ENCODE peak calls at places on chromosomes 4 and X, in five cellular contexts. E, F, R, G and B are unnamed samples.

GRCh38 chr4:87465739-87466366 is 43.5 kb downstream of the NUDT9 start:
- DNase-seq in F (no peak), E (no peak), G (no peak), R (no peak), B (peak; percentile 64)

GRCh38 chrX:63735882-63736281 is 49.1 kb downstream of the ARHGEF9 start:
- DNase-seq in F (no peak), G (no peak), E (no peak), R (no peak), B (no peak)

GRCh38 chr4:186707996-186708395 is 15.7 kb downstream of the FAT1 start:
- DNase-seq in G (no peak), E (no peak), F (no peak), R (no peak), B (no peak)

GRCh38 chr4:81850701-81851100 is 379.0 kb upstream of the RASGEF1B start:
- DNase-seq in F (no peak), E (no peak), G (no peak), R (no peak), B (no peak)

GRCh38 chrX:132216806-132217202 is 2.4 kb downstream of the RAP2C start:
- DNase-seq in F (no peak), G (no peak), E (no peak), R (no peak), B (peak; percentile 27)

GRCh38 chr4:54233128-54233696 is 4.1 kb downstream of the PDGFRA start:
- DNase-seq in E (peak; percentile 42), R (no peak), G (peak; percentile 60), F (peak; percentile 74), B (peak; percentile 93)

GRCh38 chr4:134001057-134001456 is 200.5 kb downstream of the PABPC4L start:
- DNase-seq in F (no peak), G (no peak), E (no peak), R (no peak), B (peak; percentile 58)

GRCh38 chrX:154036513-154036912 is 16.8 kb upstream of the IRAK1 start:
- DNase-seq in G (no peak), R (no peak), E (no peak), F (no peak), B (no peak)

GRCh38 chr4:169147217-169147616 is 123.5 kb downstream of the SH3RF1 start:
- DNase-seq in G (no peak), E (no peak), R (no peak), F (no peak), B (peak; percentile 71)

GRCh38 chr4:113952452-113953029 is 26.9 kb downstream of the ARSJ start:
- DNase-seq in E (no peak), F (no peak), G (no peak), R (no peak), B (peak; percentile 74)

GRCh38 chr4:78075986-78076385 is 18.9 kb downstream of the FRAS1 start:
- DNase-seq in R (no peak), F (no peak), E (no peak), G (no peak), B (no peak)

GRCh38 chr4:184097240-184097619 is 120.4 kb downstream of the ENPP6 start:
- DNase-seq in E (no peak), R (no peak), F (peak; percentile 44), G (peak; percentile 24), B (no peak)

GRCh38 chr4:171812377-171813194 is 618 bp upstream of the GALNTL6 start:
- DNase-seq in F (no peak), R (no peak), E (no peak), G (no peak), B (no peak)

GRCh38 chr4:171162478-171162877 is 650.7 kb upstream of the GALNTL6 start:
- DNase-seq in F (no peak), E (no peak), R (no peak), G (no peak), B (no peak)

GRCh38 chr4:108626056-108626455 is 5.7 kb downstream of the RPL34 start:
- DNase-seq in R (no peak), F (no peak), G (no peak), E (no peak), B (no peak)

GRCh38 chr4:169254546-169254983 is 16.2 kb downstream of the SH3RF1 start:
- DNase-seq in E (no peak), F (peak; percentile 53), R (no peak), G (no peak), B (peak; percentile 79)

GRCh38 chr4:1797861-1798529 is 4.9 kb downstream of the FGFR3 start:
- DNase-seq in G (no peak), E (no peak), R (no peak), F (no peak), B (no peak)

GRCh38 chrX:131735127-131735526 is 191.3 kb downstream of the OR13H1 start:
- DNase-seq in E (no peak), F (no peak), R (no peak), G (no peak), B (no peak)

GRCh38 chr4:128768373-128768996 is 41.0 kb upstream of the JADE1 start:
- DNase-seq in R (no peak), G (no peak), F (no peak), E (no peak), B (no peak)

GRCh38 chr4:106246441-106246840 is 69.6 kb downstream of the TBCK start:
- DNase-seq in E (no peak), F (no peak), R (no peak), G (no peak), B (no peak)

GRCh38 chr4:1447676-1448588 is 41.7 kb upstream of the NKX1-1 start:
- DNase-seq in R (no peak), E (no peak), G (no peak), F (no peak), B (no peak)

GRCh38 chr4:76235915-76236314 is 15.6 kb upstream of the FAM47E start:
- DNase-seq in G (no peak), R (no peak), E (no peak), F (no peak), B (peak; percentile 88)

GRCh38 chrX:153631346-153631745 is 15.7 kb upstream of the DUSP9 start:
- DNase-seq in F (no peak), E (no peak), G (no peak), R (no peak), B (no peak)

GRCh38 chrX:13432776-13433605 is 113.1 kb upstream of the ATXN3L start:
- DNase-seq in R (no peak), G (no peak), F (no peak), E (no peak), B (no peak)

GRCh38 chrX:14753436-14753835 is 119.4 kb downstream of the FANCB start:
- DNase-seq in G (no peak), F (no peak), E (no peak), R (no peak), B (no peak)

GRCh38 chr4:76894537-76894936 is 3.4 kb downstream of the SOWAHB start:
- DNase-seq in R (no peak), F (no peak), E (no peak), G (no peak), B (no peak)

GRCh38 chrX:46178763-46179162 is 366.5 kb downstream of the ZNF674 start:
- DNase-seq in R (no peak), E (no peak), G (no peak), F (no peak), B (no peak)

GRCh38 chr4:123463869-123464268 is 67.3 kb downstream of the SPRY1 start:
- DNase-seq in E (no peak), R (no peak), F (no peak), G (no peak), B (no peak)

GRCh38 chr4:151329217-151330007 is 4.0 kb upstream of the SH3D19 start:
- DNase-seq in E (no peak), F (no peak), G (no peak), R (no peak), B (peak; percentile 81)

GRCh38 chr4:150591904-150592303 is 10.0 kb downstream of the MAB21L2 start:
- DNase-seq in E (no peak), G (no peak), R (no peak), F (no peak), B (no peak)

GRCh38 chr4:7323872-7324650 is 110.7 kb downstream of the PSAPL1 start:
- DNase-seq in F (no peak), R (no peak), G (no peak), E (no peak), B (no peak)

GRCh38 chrX:135436456-135436855 is 14.7 kb downstream of the SMIM10L2A start:
- DNase-seq in F (no peak), E (no peak), G (no peak), R (no peak), B (no peak)
- H3K36me3 ChIP-seq in F (no peaks in the 10 kb centered on the region), E (no peaks in the 10 kb centered on the region), G (no peaks in the 10 kb centered on the region), R (no peaks in the 10 kb centered on the region), B (no peaks in the 10 kb centered on the region)

DNA sequence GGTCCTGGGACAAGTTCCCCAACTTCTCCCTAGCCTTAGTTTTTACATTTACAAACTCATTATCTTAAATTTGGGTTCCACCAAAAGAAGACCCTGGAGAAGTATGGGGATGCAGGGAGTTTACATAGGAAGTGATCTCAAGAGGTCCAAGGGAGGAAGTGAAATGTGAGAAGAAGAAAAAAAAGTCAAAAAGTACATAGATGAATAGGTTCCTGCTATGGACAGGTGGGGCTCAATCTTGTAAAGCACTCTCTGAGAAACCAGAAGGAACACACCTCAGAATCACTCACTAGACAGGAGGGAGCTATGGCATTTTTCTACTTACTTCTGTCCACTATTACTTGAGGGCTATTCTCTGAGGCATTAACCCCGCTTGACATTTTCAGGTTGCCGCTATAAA is 56.6 kb downstream of the ARHGAP6 start:
- DNase-seq in R (no peak), E (no peak), G (no peak), F (no peak), B (no peak)
- H3K4me3 ChIP-seq in R (no peak overlapping the region), E (no peak overlapping the region), G (no peak overlapping the region), F (no peak overlapping the region), B (no peak overlapping the region)

GRCh38 chr4:153112071-153112460 is 92.2 kb upstream of the TRIM2 start:
- DNase-seq in R (no peak), E (no peak), G (no peak), F (no peak), B (no peak)
- H3K36me3 ChIP-seq in R (no peaks in the 10 kb centered on the region), E (no peaks in the 10 kb centered on the region), G (no peaks in the 10 kb centered on the region), F (no peaks in the 10 kb centered on the region), B (no peaks in the 10 kb centered on the region)

GRCh38 chrX:120301497-120301896 is 9.8 kb downstream of the TMEM255A start:
- DNase-seq in F (no peak), G (no peak), E (no peak), R (no peak), B (no peak)
- H3K4me3 ChIP-seq in F (no peak overlapping the region), G (no peak overlapping the region), E (no peak overlapping the region), R (no peak overlapping the region), B (no peak overlapping the region)

DNA sequence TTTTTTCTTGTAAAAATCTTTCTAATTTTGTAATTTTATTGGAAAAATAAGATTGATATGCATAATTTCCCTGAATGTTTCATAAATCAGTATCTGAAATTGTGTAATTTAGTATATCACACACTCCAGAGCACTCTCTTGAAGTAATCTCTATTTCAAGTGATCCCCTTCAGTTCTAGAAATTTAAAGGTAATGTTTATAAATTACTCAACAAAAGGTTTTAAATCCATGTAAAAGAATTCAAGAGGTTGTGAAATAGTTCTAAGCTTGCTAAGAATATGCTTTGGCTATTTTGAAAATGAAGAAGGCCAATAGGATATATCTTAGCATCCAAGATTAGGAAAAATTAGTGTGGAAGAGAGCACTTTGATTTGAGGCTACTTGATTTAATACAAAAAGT is 28.2 kb downstream of the SMARCAD1 start:
- DNase-seq in G (no peak), E (no peak), F (no peak), R (no peak), B (no peak)
- H3K36me3 ChIP-seq in G (no peaks in the 10 kb centered on the region), E (peaks cover 3% of the 10 kb centered on the region), F (peaks cover 6% of the 10 kb centered on the region), R (no peaks in the 10 kb centered on the region), B (peaks cover 11% of the 10 kb centered on the region)